ENCODE peak calls at places on chromosome 4, in seven cellular contexts. Q, J, K, R, W, O and V are unnamed samples.

GRCh38 chr4:1373892-1374705 is 27.1 kb downstream of the UVSSA start:
- DNase-seq in R (no peak), K (no peak), J (peak), W (no peak), O (no peak), Q (no peak), V (no peak)

GRCh38 chr4:132123870-132124623 is 1025.0 kb upstream of the PCDH10 start:
- DNase-seq in R (no peak), O (no peak), Q (no peak), K (peak), J (no peak), W (peak), V (no peak)

GRCh38 chr4:140019619-140020367 is 134.2 kb downstream of the MAML3 start:
- DNase-seq in J (no peak), O (no peak), R (no peak), W (no peak), K (no peak), Q (no peak), V (no peak)

GRCh38 chr4:95059630-95060029 is 301.9 kb downstream of the BMPR1B start:
- DNase-seq in J (no peak), K (no peak), O (no peak), Q (no peak), W (peak), R (no peak), V (no peak)

GRCh38 chr4:118087366-118087765 is 53.1 kb downstream of the NDST3 start:
- DNase-seq in O (no peak), J (no peak), K (no peak), R (no peak), W (no peak), Q (no peak), V (no peak)

GRCh38 chr4:107579099-107579498 is 140.9 kb downstream of the PAPSS1 start:
- DNase-seq in J (no peak), R (no peak), W (no peak), O (no peak), Q (no peak), K (peak), V (no peak)

GRCh38 chr4:15451866-15452765 is 17.6 kb upstream of the CC2D2A start:
- DNase-seq in K (no peak), Q (no peak), W (peak), O (peak), R (no peak), J (no peak), V (no peak)

GRCh38 chr4:1644906-1645657 is 39.0 kb downstream of the FAM53A start:
- DNase-seq in W (peak), R (no peak), Q (no peak), K (no peak), O (peak), J (no peak), V (peak)

GRCh38 chr4:8283161-8283560 is 13.6 kb downstream of the HTRA3 start:
- DNase-seq in O (no peak), Q (no peak), K (no peak), W (no peak), J (no peak), R (no peak), V (no peak)

GRCh38 chr4:3439391-3439790 is 2.4 kb upstream of the HGFAC start:
- DNase-seq in J (no peak), Q (no peak), R (no peak), K (no peak), W (no peak), O (no peak), V (no peak)

GRCh38 chr4:118910221-118910620 is 21.6 kb downstream of the SYNPO2 start:
- DNase-seq in O (no peak), J (no peak), K (no peak), R (no peak), W (no peak), Q (no peak), V (no peak)

GRCh38 chr4:132169660-132170059 is 979.4 kb upstream of the PCDH10 start:
- DNase-seq in O (no peak), J (no peak), R (no peak), W (no peak), K (peak), Q (no peak), V (no peak)

GRCh38 chr4:73901031-73901430 is 31.8 kb downstream of the CXCL1 start:
- DNase-seq in J (no peak), O (no peak), Q (no peak), W (peak), R (no peak), K (peak), V (no peak)

GRCh38 chr4:2341261-2341841 is 77.1 kb downstream of the ZFYVE28 start:
- DNase-seq in O (no peak), K (no peak), W (no peak), J (peak), Q (no peak), R (peak), V (peak)

GRCh38 chr4:127622923-127623754 is 9.6 kb upstream of the INTU start:
- DNase-seq in K (no peak), R (peak), J (no peak), W (peak), Q (no peak), O (peak), V (peak)

GRCh38 chr4:8010618-8011017 is 71.0 kb upstream of the AFAP1 start:
- DNase-seq in O (peak), J (no peak), K (no peak), W (peak), R (peak), Q (no peak), V (peak)

GRCh38 chr4:100224160-100224559 is 33.9 kb upstream of the DDIT4L start:
- DNase-seq in Q (no peak), R (no peak), K (no peak), W (no peak), J (no peak), O (no peak), V (no peak)

GRCh38 chr4:151117371-151117962 is 18.0 kb downstream of the RPS3A start:
- DNase-seq in Q (peak), K (peak), J (no peak), R (peak), O (peak), W (peak), V (peak)

GRCh38 chr4:139975830-139976272 is 178.1 kb downstream of the MAML3 start:
- DNase-seq in R (no peak), K (no peak), J (no peak), W (peak), Q (peak), O (no peak), V (no peak)

GRCh38 chr4:140238353-140239041 is 84.5 kb upstream of the MAML3 start:
- DNase-seq in Q (no peak), J (peak), R (no peak), W (peak), K (peak), O (peak), V (peak)

GRCh38 chr4:83043801-83044407 is 8.9 kb downstream of the COPS4 start:
- DNase-seq in R (no peak), J (no peak), W (peak), O (peak), K (no peak), Q (no peak), V (no peak)

GRCh38 chr4:156408749-156409148 is 455.1 kb upstream of the CTSO start:
- DNase-seq in K (no peak), W (peak), O (no peak), R (no peak), Q (no peak), J (no peak), V (no peak)

GRCh38 chr4:147964519-147964918 is 232.6 kb downstream of the ARHGAP10 start:
- DNase-seq in O (no peak), J (no peak), K (no peak), W (peak), R (no peak), Q (no peak), V (no peak)

GRCh38 chr4:153008578-153009199 is 72.6 kb downstream of the FHDC1 start:
- DNase-seq in Q (peak), R (no peak), J (no peak), O (no peak), K (no peak), W (no peak), V (no peak)

GRCh38 chr4:67198757-67199156 is 346.5 kb downstream of the CENPC start:
- DNase-seq in Q (peak), W (no peak), J (no peak), K (peak), O (peak), R (no peak), V (no peak)

GRCh38 chr4:125187221-125187620 is 127.5 kb upstream of the FAT4 start:
- DNase-seq in O (no peak), Q (no peak), W (peak), J (no peak), K (no peak), R (no peak), V (no peak)

GRCh38 chr4:39451423-39452023 is 7.2 kb downstream of the RPL9 start:
- DNase-seq in R (no peak), Q (no peak), J (no peak), O (no peak), W (no peak), K (no peak), V (no peak)

GRCh38 chr4:124640037-124640730 is 72.3 kb downstream of the ANKRD50 start:
- DNase-seq in K (no peak), O (peak), R (no peak), W (peak), Q (no peak), J (no peak), V (no peak)

GRCh38 chr4:146638801-146639351 is at the start of gene POU4F2:
- DNase-seq in O (no peak), J (no peak), Q (no peak), K (no peak), W (no peak), R (no peak), V (peak)

GRCh38 chr4:76949293-76950051 is at the start of gene SEPTIN11:
- DNase-seq in K (peak), W (peak), R (peak), O (peak), Q (peak), J (peak), V (peak)

GRCh38 chr4:76948441-76949292 is 885 bp upstream of the SEPTIN11 start:
- DNase-seq in J (peak), Q (peak), W (peak), O (peak), R (peak), K (peak), V (peak)

GRCh38 chr4:76950052-76950845 is 697 bp downstream of the SEPTIN11 start:
- DNase-seq in K (peak), W (peak), O (no peak), Q (peak), R (peak), J (no peak), V (peak)

GRCh38 chr4:76950846-76951321 is 1.3 kb downstream of the SEPTIN11 start:
- DNase-seq in K (peak), O (no peak), Q (peak), J (no peak), R (no peak), W (peak), V (no peak)

DNA sequence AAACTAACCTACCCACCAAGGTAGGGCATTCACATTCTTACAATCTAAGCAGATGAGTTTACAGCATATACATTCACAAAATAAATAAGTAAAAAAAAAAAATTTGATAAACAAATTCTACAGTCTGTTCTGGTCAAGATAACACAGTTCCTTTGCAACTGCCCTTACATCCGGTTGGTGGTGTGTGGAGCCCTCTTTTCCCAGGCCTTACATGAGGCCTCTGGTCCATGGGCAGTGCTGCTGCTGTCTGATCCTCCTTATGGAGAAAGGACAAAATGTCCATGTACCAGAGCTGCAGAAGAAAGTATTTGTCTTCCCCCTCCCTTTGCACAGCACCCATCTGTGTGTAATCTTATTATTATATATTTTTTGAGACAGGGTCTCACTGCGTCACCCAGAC is 2.2 kb upstream of the SEPTIN11 start:
- DNase-seq in R (no peak), K (peak), Q (no peak), W (no peak), O (no peak), J (no peak), V (no peak)
- TF ChIP-seq CTCF in R (no peak), K (peak), Q (no peak), W (peak), O (peak), J (no peak), V (no peak)

DNA sequence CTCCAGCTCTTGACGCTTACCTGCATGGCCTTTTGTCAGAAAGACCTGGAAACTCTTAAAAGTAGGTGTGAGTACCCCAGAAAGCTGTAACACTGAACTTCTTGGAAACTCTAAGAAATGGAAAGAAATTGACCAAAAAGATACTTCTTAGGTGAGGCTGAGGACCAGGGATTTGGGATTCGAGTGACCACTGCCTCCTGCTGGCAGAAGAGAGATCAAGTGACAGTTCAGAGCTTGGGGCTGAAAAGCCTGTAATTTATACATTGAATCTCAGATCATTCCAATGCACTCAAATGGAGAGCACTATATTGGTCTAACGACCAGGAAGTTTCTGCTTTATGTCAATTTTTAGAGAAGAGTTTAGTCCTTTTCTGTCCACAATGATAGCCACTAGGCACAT is 204.6 kb downstream of the PDGFRA start:
- DNase-seq in J (no peak), R (no peak), Q (no peak), O (peak), W (peak), K (peak), V (no peak)
- TF ChIP-seq CTCF in J (peak), R (peak), Q (peak), O (peak), W (peak), K (peak), V (no peak)

DNA sequence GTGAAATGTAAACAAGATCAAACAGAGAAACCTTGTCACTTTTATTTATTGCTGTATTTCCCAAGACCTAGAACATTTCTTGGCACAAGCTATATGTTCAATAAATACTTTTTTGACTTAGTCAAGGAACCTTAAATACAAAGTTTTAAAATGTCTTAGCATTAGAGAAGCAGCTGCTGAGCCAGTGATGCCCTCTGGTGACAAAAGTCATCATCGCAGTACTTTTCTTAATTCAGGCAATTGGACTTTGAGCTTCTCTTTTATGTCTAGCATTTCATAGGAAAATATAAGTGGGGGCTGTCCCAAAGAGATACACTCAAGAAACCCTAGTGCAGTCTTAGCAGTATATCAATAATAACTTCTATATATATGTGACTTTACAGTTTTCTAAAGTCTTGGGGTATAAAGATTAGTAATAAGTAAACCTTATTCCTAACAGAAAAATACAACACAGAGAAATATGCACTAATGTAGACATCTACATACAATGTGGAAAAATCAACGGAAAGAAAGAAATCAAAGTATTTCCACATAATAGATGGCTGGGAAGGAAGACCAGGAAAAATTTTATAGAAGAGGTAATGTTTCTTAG is 118.4 kb downstream of the DTHD1 start:
- DNase-seq in O (no peak), R (no peak), J (no peak), Q (peak), K (peak), W (peak), V (no peak)
- TF ChIP-seq CTCF in O (peak), R (peak), J (peak), Q (peak), K (peak), W (peak), V (peak)

GRCh38 chr4:143531368-143531767 is 17.9 kb downstream of the SMARCA5 start:
- DNase-seq in K (peak), O (no peak), J (no peak), W (peak), R (no peak), Q (peak), V (no peak)
- TF ChIP-seq CTCF in K (peak), O (peak), J (no peak), W (peak), R (peak), Q (peak), V (no peak)